ENCODE peak calls at places on chromosomes 4 and X, in five cellular contexts. R is skeletal muscle cell, J is NCI-H2227 treated with DMSO at 0.1 percent for 48 hours, H is progenitor cell of endocrine pancreas, T is GDM1. W is an unnamed sample.
A peak's percentile ranks its signal among the peaks of the same experiment; 100 is the strongest.

GRCh38 chr4:40594261-40595178 is 35.1 kb downstream of the RBM47 start:
- DNase-seq in R (no peak), J (no peak), H (no peak), T (no peak), W (no peak)

GRCh38 chr4:107736924-107737448 is 17.0 kb upstream of the PAPSS1 start:
- DNase-seq in R (no peak), J (peak; percentile 45), H (peak; percentile 55), T (no peak), W (no peak)

GRCh38 chr4:119025916-119026661 is 109.5 kb upstream of the MYOZ2 start:
- DNase-seq in R (peak; percentile 85), J (no peak), H (no peak), T (no peak), W (peak; percentile 50)

GRCh38 chrX:104310657-104311056 is 55.9 kb upstream of the ESX1 start:
- DNase-seq in R (no peak), J (no peak), H (no peak), T (no peak), W (no peak)

GRCh38 chrX:22060451-22060940 is 28.4 kb downstream of the PHEX start:
- DNase-seq in R (no peak), J (no peak), H (no peak), T (no peak), W (no peak)

GRCh38 chr4:2948895-2949781 is 14.1 kb downstream of the NOP14 start:
- DNase-seq in R (no peak), J (no peak), H (no peak), T (no peak), W (no peak)

GRCh38 chr4:184216436-184217004 is 1.2 kb downstream of the ENPP6 start:
- DNase-seq in R (no peak), J (no peak), H (no peak), T (no peak), W (no peak)

GRCh38 chr4:3037957-3038451 is 36.3 kb downstream of the HTT-AS start:
- DNase-seq in R (no peak), J (no peak), H (no peak), T (no peak), W (no peak)

GRCh38 chr4:67459164-67459563 is 86.1 kb downstream of the CENPC start:
- DNase-seq in R (no peak), J (no peak), H (no peak), T (no peak), W (no peak)